ENCODE peak calls at places on chromosomes 2 and 18, in ten cellular contexts. One of them, this sample, is unnamed.

GRCh38 chr2:26412091-26412673 is 10.5 kb downstream of the DRC1 start:
- DNase-seq in GM23248: no peak
- DNase-seq in body of pancreas: no peak
- DNase-seq in transverse colon: no peak
- DNase-seq in OCI-LY7: no peak
- DNase-seq in psoas muscle: no peak
- DNase-seq in GM12892: no peak
- DNase-seq in activated CD4-positive, alpha-beta T cell treated with anti-CD3 and anti-CD28 coated beads, Interleukin-2, amount 50 U/mL, for 48 hours: peak
- DNase-seq in GM04503: no peak
- DNase-seq in NAMALWA: no peak
- DNase-seq in this sample: no peak

GRCh38 chr2:131127076-131127475 is 21.9 kb downstream of the PLEKHB2 start:
- DNase-seq in GM12892: no peak
- DNase-seq in psoas muscle: no peak
- DNase-seq in OCI-LY7: no peak
- DNase-seq in NAMALWA: no peak
- DNase-seq in activated CD4-positive, alpha-beta T cell treated with anti-CD3 and anti-CD28 coated beads, Interleukin-2, amount 50 U/mL, for 48 hours: no peak
- DNase-seq in GM04503: no peak
- DNase-seq in transverse colon: no peak
- DNase-seq in body of pancreas: no peak
- DNase-seq in GM23248: no peak
- DNase-seq in this sample: no peak

GRCh38 chr2:147398301-147398700 is 446.5 kb upstream of the ACVR2A start:
- DNase-seq in OCI-LY7: no peak
- DNase-seq in NAMALWA: no peak
- DNase-seq in GM23248: no peak
- DNase-seq in transverse colon: no peak
- DNase-seq in GM12892: no peak
- DNase-seq in activated CD4-positive, alpha-beta T cell treated with anti-CD3 and anti-CD28 coated beads, Interleukin-2, amount 50 U/mL, for 48 hours: no peak
- DNase-seq in GM04503: no peak
- DNase-seq in psoas muscle: no peak
- DNase-seq in body of pancreas: no peak
- DNase-seq in this sample: no peak

GRCh38 chr2:113285816-113286215 is 7.1 kb upstream of the PAX8 start:
- DNase-seq in transverse colon: no peak
- DNase-seq in NAMALWA: no peak
- DNase-seq in GM12892: no peak
- DNase-seq in psoas muscle: no peak
- DNase-seq in body of pancreas: no peak
- DNase-seq in activated CD4-positive, alpha-beta T cell treated with anti-CD3 and anti-CD28 coated beads, Interleukin-2, amount 50 U/mL, for 48 hours: no peak
- DNase-seq in OCI-LY7: no peak
- DNase-seq in GM23248: no peak
- DNase-seq in GM04503: no peak
- DNase-seq in this sample: no peak

GRCh38 chr2:76080154-76080553 is 369.4 kb upstream of the GCFC2 start:
- DNase-seq in body of pancreas: no peak
- DNase-seq in activated CD4-positive, alpha-beta T cell treated with anti-CD3 and anti-CD28 coated beads, Interleukin-2, amount 50 U/mL, for 48 hours: no peak
- DNase-seq in GM12892: no peak
- DNase-seq in transverse colon: no peak
- DNase-seq in GM23248: no peak
- DNase-seq in psoas muscle: no peak
- DNase-seq in GM04503: no peak
- DNase-seq in OCI-LY7: no peak
- DNase-seq in NAMALWA: no peak
- DNase-seq in this sample: no peak

GRCh38 chr2:71313016-71313766 is 18.4 kb upstream of the ZNF638 start:
- DNase-seq in NAMALWA: no peak
- DNase-seq in psoas muscle: no peak
- DNase-seq in activated CD4-positive, alpha-beta T cell treated with anti-CD3 and anti-CD28 coated beads, Interleukin-2, amount 50 U/mL, for 48 hours: no peak
- DNase-seq in body of pancreas: no peak
- DNase-seq in GM12892: no peak
- DNase-seq in transverse colon: no peak
- DNase-seq in OCI-LY7: no peak
- DNase-seq in GM23248: peak
- DNase-seq in GM04503: peak
- DNase-seq in this sample: no peak

GRCh38 chr18:73979742-73980141 is 167.9 kb downstream of the FBXO15 start:
- DNase-seq in activated CD4-positive, alpha-beta T cell treated with anti-CD3 and anti-CD28 coated beads, Interleukin-2, amount 50 U/mL, for 48 hours: no peak
- DNase-seq in body of pancreas: no peak
- DNase-seq in transverse colon: no peak
- DNase-seq in GM12892: no peak
- DNase-seq in NAMALWA: no peak
- DNase-seq in GM04503: no peak
- DNase-seq in GM23248: peak
- DNase-seq in OCI-LY7: no peak
- DNase-seq in psoas muscle: no peak
- DNase-seq in this sample: no peak

GRCh38 chr2:168290391-168290790 is 43.0 kb upstream of the STK39 start:
- DNase-seq in OCI-LY7: no peak
- DNase-seq in GM12892: no peak
- DNase-seq in transverse colon: no peak
- DNase-seq in GM04503: no peak
- DNase-seq in GM23248: no peak
- DNase-seq in psoas muscle: no peak
- DNase-seq in NAMALWA: no peak
- DNase-seq in activated CD4-positive, alpha-beta T cell treated with anti-CD3 and anti-CD28 coated beads, Interleukin-2, amount 50 U/mL, for 48 hours: no peak
- DNase-seq in body of pancreas: no peak
- DNase-seq in this sample: no peak

GRCh38 chr2:227460833-227461232 is 11.1 kb upstream of the AGFG1 start:
- DNase-seq in OCI-LY7: no peak
- DNase-seq in GM12892: no peak
- DNase-seq in GM23248: peak
- DNase-seq in activated CD4-positive, alpha-beta T cell treated with anti-CD3 and anti-CD28 coated beads, Interleukin-2, amount 50 U/mL, for 48 hours: peak
- DNase-seq in transverse colon: no peak
- DNase-seq in psoas muscle: no peak
- DNase-seq in NAMALWA: no peak
- DNase-seq in GM04503: no peak
- DNase-seq in body of pancreas: no peak
- DNase-seq in this sample: no peak

GRCh38 chr2:64396001-64396400 is 58.0 kb upstream of the LGALSL start:
- DNase-seq in transverse colon: no peak
- DNase-seq in body of pancreas: no peak
- DNase-seq in GM12892: no peak
- DNase-seq in NAMALWA: no peak
- DNase-seq in GM04503: no peak
- DNase-seq in psoas muscle: no peak
- DNase-seq in activated CD4-positive, alpha-beta T cell treated with anti-CD3 and anti-CD28 coated beads, Interleukin-2, amount 50 U/mL, for 48 hours: no peak
- DNase-seq in GM23248: no peak
- DNase-seq in OCI-LY7: no peak
- DNase-seq in this sample: no peak

This sample was measured in left ventricle myocardium superior.